ENCODE peak calls at places on chromosomes 4 and X, in six cellular contexts. Y is CD4-positive, alpha-beta T cell; B is endothelial cell of umbilical vein; A is aorta; I is GM12878; R is PC-3. V is an unnamed sample.

GRCh38 chrX:71098302-71098701 is 2.7 kb downstream of the FOXO4 start:
- DNase-seq in A (peak), R (peak), Y (peak), I (no peak), B (peak), V (peak)

GRCh38 chr4:81913427-81913878 is 441.7 kb upstream of the RASGEF1B start:
- DNase-seq in R (peak), B (peak), Y (peak), I (no peak), A (peak), V (no peak)

GRCh38 chrX:64202808-64203320 is 2.6 kb downstream of the AMER1 start:
- DNase-seq in I (no peak), B (no peak), A (no peak), Y (no peak), R (no peak), V (no peak)

GRCh38 chrX:2466876-2467656 is 33.7 kb downstream of the DHRSX start:
- DNase-seq in A (no peak), R (no peak), Y (no peak), B (no peak), I (no peak), V (no peak)

GRCh38 chrX:72620550-72621145 is 48.0 kb upstream of the HDAC8 start:
- DNase-seq in I (no peak), R (peak), Y (no peak), A (peak), B (peak), V (no peak)

GRCh38 chrX:47807548-47807947 is 29.2 kb upstream of the ZNF81 start:
- DNase-seq in Y (no peak), I (no peak), A (no peak), B (no peak), R (no peak), V (no peak)

GRCh38 chr4:2768124-2768523 is 12.0 kb upstream of the TNIP2 start:
- DNase-seq in A (no peak), Y (no peak), I (no peak), B (no peak), R (no peak), V (no peak)

GRCh38 chr4:102786279-102786678 is 25.5 kb upstream of the MANBA start:
- DNase-seq in A (no peak), I (no peak), B (no peak), Y (no peak), R (no peak), V (no peak)

GRCh38 chrX:131762802-131763234 is 218.9 kb downstream of the OR13H1 start:
- DNase-seq in Y (no peak), B (no peak), I (peak), R (peak), A (peak), V (no peak)

GRCh38 chr4:4386296-4386735 is 586 bp upstream of the NSG1 start:
- DNase-seq in I (no peak), A (no peak), Y (peak), R (no peak), B (no peak), V (no peak)

GRCh38 chrX:72258174-72258573 is 18.9 kb downstream of the RPS4X start:
- DNase-seq in Y (no peak), A (no peak), I (no peak), R (peak), B (no peak), V (no peak)

GRCh38 chr4:6608758-6609414 is 31.6 kb upstream of the MRFAP1 start:
- DNase-seq in Y (no peak), R (no peak), B (no peak), A (no peak), I (no peak), V (no peak)

GRCh38 chr4:93451954-93452353 is 376.6 kb upstream of the ATOH1 start:
- DNase-seq in R (no peak), Y (no peak), I (no peak), A (no peak), B (no peak), V (no peak)

GRCh38 chrX:71652405-71652804 is 14.9 kb upstream of the LOC101059915 start:
- DNase-seq in A (no peak), Y (peak), I (no peak), R (peak), B (peak), V (no peak)

GRCh38 chrX:28312965-28313364 is 274.3 kb upstream of the IL1RAPL1 start:
- DNase-seq in A (no peak), B (no peak), I (no peak), Y (no peak), R (peak), V (no peak)

GRCh38 chrX:129781134-129782014 is 1.6 kb downstream of the SASH3 start:
- DNase-seq in B (no peak), Y (peak), A (peak), I (peak), R (no peak), V (peak)

GRCh38 chr4:127857641-127858040 is 23.1 kb upstream of the PLK4 start:
- DNase-seq in A (no peak), B (no peak), Y (no peak), I (no peak), R (no peak), V (no peak)

GRCh38 chr4:1169691-1170096 is 2.7 kb downstream of the SPON2 start:
- DNase-seq in I (no peak), B (no peak), A (no peak), Y (no peak), R (no peak), V (no peak)

GRCh38 chr4:72505314-72505744 is 63.7 kb downstream of the ADAMTS3 start:
- DNase-seq in I (no peak), B (peak), A (no peak), R (peak), Y (no peak), V (no peak)

GRCh38 chr4:75672461-75673026 is 667 bp downstream of the G3BP2 start:
- DNase-seq in I (peak), R (peak), B (peak), A (peak), Y (peak), V (peak)

GRCh38 chrX:13990126-13990525 is 39.6 kb downstream of the GEMIN8 start:
- DNase-seq in B (no peak), Y (no peak), I (no peak), R (no peak), A (no peak), V (no peak)

GRCh38 chr4:7699825-7700224 is 239.8 kb downstream of the AFAP1 start:
- DNase-seq in A (no peak), R (no peak), Y (no peak), I (no peak), B (no peak), V (no peak)

GRCh38 chr4:182778222-182778982 is 138.8 kb downstream of the DCTD start:
- DNase-seq in A (no peak), B (peak), I (no peak), Y (no peak), R (peak), V (no peak)

GRCh38 chrX:4435905-4436304 is 722.5 kb upstream of the PRKX start:
- DNase-seq in I (no peak), Y (no peak), A (no peak), R (no peak), B (no peak), V (no peak)

GRCh38 chrX:12825801-12826200 is 34.6 kb downstream of the PRPS2 start:
- DNase-seq in B (peak), Y (no peak), A (no peak), R (peak), I (no peak), V (no peak)

GRCh38 chr4:22019676-22020075 is 71.1 kb upstream of the KCNIP4 start:
- DNase-seq in B (no peak), I (no peak), Y (no peak), R (peak), A (no peak), V (no peak)

GRCh38 chr4:124132161-124132560 is 580.4 kb downstream of the ANKRD50 start:
- DNase-seq in I (no peak), A (no peak), R (no peak), Y (no peak), B (no peak), V (no peak)

GRCh38 chr4:40976343-40976742 is 226.6 kb downstream of the NSUN7 start:
- DNase-seq in I (no peak), B (peak), A (no peak), Y (no peak), R (peak), V (no peak)

DNA sequence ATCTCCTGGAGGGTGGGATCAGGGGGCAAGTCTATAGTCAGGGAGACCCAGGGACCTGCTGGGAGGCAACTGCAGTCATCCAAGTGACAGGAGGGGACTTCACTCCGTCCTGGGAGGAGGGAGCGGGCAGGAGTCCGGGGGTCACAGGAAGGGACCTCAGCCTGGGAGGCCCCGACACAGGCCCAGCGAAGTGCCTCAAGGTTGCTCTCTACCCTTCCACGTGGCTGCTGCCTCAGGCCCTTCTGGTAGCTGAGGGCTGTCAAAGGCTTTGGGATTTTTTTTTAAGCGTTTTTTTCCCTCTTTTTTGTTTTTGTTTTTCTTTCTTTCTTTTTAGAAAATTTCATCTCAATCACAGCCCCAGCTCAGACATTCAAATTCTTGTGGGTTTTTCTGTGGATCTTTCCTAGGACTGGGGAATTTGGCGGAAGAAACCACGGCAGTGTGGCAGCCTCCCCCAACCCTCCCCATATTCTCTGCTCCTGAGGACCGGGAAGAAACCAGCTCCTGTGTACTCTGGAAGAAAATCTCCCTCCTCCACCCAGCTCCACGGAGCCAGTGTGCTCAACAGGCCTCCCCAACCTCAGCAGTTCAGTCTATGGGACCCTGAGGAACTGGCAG is 1.4 kb upstream of the HAUS7 start:
- DNase-seq in A (no peak), I (no peak), B (no peak), R (no peak), Y (no peak), V (no peak)
- H3K27ac ChIP-seq in A (no peak), I (no peak), B (no peak), R (no peak), Y (no peak), V (no peak)

GRCh38 chr4:165327211-165328100 is at the start of gene MSMO1:
- DNase-seq in R (peak), A (peak), I (peak), B (peak), Y (peak), V (peak)

GRCh38 chr4:165328101-165328425 is 594 bp downstream of the MSMO1 start:
- DNase-seq in B (no peak), R (no peak), Y (no peak), I (no peak), A (no peak), V (no peak)

GRCh38 chr4:165330071-165330470 is 2.6 kb downstream of the MSMO1 start:
- DNase-seq in I (no peak), B (no peak), R (no peak), A (no peak), Y (no peak), V (no peak)

GRCh38 chr4:165326831-165327210 is 648 bp upstream of the MSMO1 start:
- DNase-seq in A (no peak), R (peak), Y (no peak), I (no peak), B (no peak), V (no peak)

DNA sequence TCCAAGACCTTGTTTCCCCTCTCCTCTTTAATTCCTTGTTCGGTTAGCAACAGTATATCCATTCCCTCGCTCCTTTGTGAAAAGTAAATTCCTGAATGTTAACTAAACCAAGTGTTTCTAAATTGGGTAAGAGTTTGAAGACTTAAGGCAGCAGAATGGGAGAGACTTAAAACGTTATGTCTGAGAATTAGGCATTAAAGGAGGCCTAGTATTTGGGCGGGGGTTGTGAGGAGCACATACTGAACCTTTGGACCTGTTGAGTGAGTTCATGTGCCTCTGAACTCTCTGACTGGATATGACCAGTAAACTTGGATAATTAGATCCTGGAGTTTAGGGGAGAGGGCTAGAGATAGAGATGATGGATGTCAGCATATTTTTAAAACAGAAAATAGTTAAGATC is 1.2 kb downstream of the MSMO1 start:
- DNase-seq in R (no peak), I (no peak), B (peak), Y (no peak), A (no peak), V (no peak)
- H3K27ac ChIP-seq in R (no peak), I (peak), B (no peak), Y (no peak), A (no peak), V (peak)

GRCh38 chrX:101217689-101218088 is 1.9 kb upstream of the DRP2 start:
- DNase-seq in Y (no peak), B (no peak), I (no peak), A (no peak), R (no peak), V (no peak)

GRCh38 chrX:101223226-101223625 is 3.6 kb downstream of the DRP2 start:
- DNase-seq in I (no peak), A (no peak), Y (no peak), B (no peak), R (no peak), V (no peak)

GRCh38 chrX:101220881-101221280 is 1.3 kb downstream of the DRP2 start:
- DNase-seq in B (no peak), R (no peak), I (no peak), Y (no peak), A (no peak), V (no peak)

GRCh38 chrX:101219840-101220191 is 230 bp downstream of the DRP2 start:
- DNase-seq in Y (no peak), R (no peak), A (no peak), B (no peak), I (no peak), V (no peak)

GRCh38 chrX:101219116-101219839 is at the start of gene DRP2:
- DNase-seq in A (no peak), R (peak), B (peak), Y (no peak), I (no peak), V (no peak)
- H3K27ac ChIP-seq in A (no peak), R (no peak), B (peak), Y (no peak), I (no peak), V (no peak)

DNA sequence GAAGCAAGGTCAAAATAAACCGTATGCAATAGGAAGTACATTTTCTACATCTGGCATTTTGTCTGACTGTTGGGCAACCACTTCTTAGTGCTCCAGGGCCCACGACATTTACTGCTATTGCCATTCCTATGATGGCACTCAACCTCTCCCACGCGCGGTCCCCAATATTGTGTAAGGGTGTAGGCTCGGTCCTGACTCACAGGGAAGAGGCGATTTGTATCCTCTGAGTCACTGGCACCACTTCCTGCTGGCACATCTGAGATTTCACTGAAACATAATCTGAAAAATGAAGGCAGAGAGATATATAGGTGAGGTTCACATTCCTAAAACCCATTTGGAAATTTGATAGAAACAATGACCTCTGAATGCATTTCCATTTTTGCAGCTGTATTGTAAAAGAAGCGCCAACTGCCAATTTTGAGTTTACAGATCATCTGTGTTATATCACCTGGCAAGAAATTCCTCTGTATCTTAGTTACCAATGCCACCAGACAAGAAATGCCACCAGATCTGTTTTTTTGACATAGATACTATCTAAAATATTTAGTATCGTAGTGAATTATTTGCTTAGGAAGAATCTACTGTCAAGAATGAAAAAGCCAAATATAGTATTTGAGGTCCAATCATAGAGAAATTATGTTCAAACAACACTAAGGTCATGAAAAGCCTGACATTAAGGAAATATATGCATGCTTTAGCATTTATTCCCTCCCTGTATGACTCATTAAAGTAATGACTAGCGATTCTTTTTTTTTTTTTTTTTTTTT is 9.8 kb downstream of the EREG start:
- DNase-seq in I (no peak), R (peak), Y (no peak), A (peak), B (peak), V (no peak)
- H3K27ac ChIP-seq in I (no peak), R (peak), Y (no peak), A (no peak), B (peak), V (no peak)

GRCh38 chr4:151537726-151538125 is 128.8 kb downstream of the FHIP1A start:
- DNase-seq in I (no peak), R (no peak), A (no peak), B (no peak), Y (no peak), V (peak)

GRCh38 chr4:151540728-151541437 is 131.9 kb downstream of the FHIP1A start:
- DNase-seq in R (peak), I (no peak), Y (no peak), B (peak), A (no peak), V (no peak)

GRCh38 chr4:151538963-151539362 is 130.0 kb downstream of the FHIP1A start:
- DNase-seq in A (no peak), Y (no peak), B (no peak), I (no peak), R (peak), V (no peak)

GRCh38 chr4:151541438-151542071 is 132.6 kb downstream of the FHIP1A start:
- DNase-seq in Y (no peak), B (peak), I (no peak), R (peak), A (no peak), V (no peak)
- H3K27ac ChIP-seq in Y (no peak), B (no peak), I (no peak), R (peak), A (no peak), V (no peak)

GRCh38 chr4:26613735-26614134 is 29.9 kb downstream of the TBC1D19 start:
- DNase-seq in R (no peak), A (no peak), Y (no peak), I (no peak), B (no peak), V (no peak)
- H3K27ac ChIP-seq in R (no peak), A (no peak), Y (no peak), I (no peak), B (no peak), V (no peak)

V was measured in substantia nigra.